ENCODE peak calls at places on chromosomes 1 and 21, in nine cellular contexts. A, E, X, C, G, Q, T, V and I are unnamed samples.

GRCh38 chr1:182279724-182280506 is 111.7 kb downstream of the GLUL start:
- DNase-seq in A (no peak), E (peak), X (no peak), C (no peak), G (peak), Q (no peak), T (peak), V (peak), I (no peak)

GRCh38 chr1:79353224-79353623 is 346.7 kb upstream of the ADGRL4 start:
- DNase-seq in A (peak), E (no peak), X (no peak), C (no peak), G (peak), Q (no peak), T (no peak), V (no peak), I (no peak)

GRCh38 chr1:149915429-149916192 is 2.0 kb downstream of the SV2A start:
- DNase-seq in A (no peak), E (no peak), X (peak), C (no peak), G (no peak), Q (no peak), T (no peak), V (no peak), I (no peak)

GRCh38 chr1:91583326-91583755 is 82.7 kb downstream of the CDC7 start:
- DNase-seq in A (peak), E (no peak), X (no peak), C (no peak), G (no peak), Q (no peak), T (no peak), V (no peak), I (peak)

GRCh38 chr1:179599623-179600249 is 8.1 kb downstream of the TDRD5 start:
- DNase-seq in A (peak), E (no peak), X (peak), C (no peak), G (no peak), Q (no peak), T (no peak), V (no peak), I (no peak)

GRCh38 chr1:202815120-202815519 is 4.4 kb downstream of the PCAT6 start:
- DNase-seq in A (peak), E (no peak), X (no peak), C (no peak), G (no peak), Q (no peak), T (no peak), V (no peak), I (no peak)

GRCh38 chr1:219174672-219175564 is 1.2 kb downstream of the LYPLAL1 start:
- DNase-seq in A (peak), E (no peak), X (peak), C (no peak), G (no peak), Q (no peak), T (no peak), V (no peak), I (no peak)

GRCh38 chr1:152392909-152393308 is 21.2 kb downstream of the CRNN start:
- DNase-seq in A (peak), E (no peak), X (no peak), C (no peak), G (no peak), Q (peak), T (no peak), V (no peak), I (no peak)

GRCh38 chr1:156948708-156949107 is 28.3 kb downstream of the LRRC71 start:
- DNase-seq in A (no peak), E (no peak), X (peak), C (no peak), G (no peak), Q (no peak), T (no peak), V (no peak), I (no peak)

GRCh38 chr1:154186177-154186576 is 5.7 kb downstream of the TPM3 start:
- DNase-seq in A (peak), E (peak), X (peak), C (no peak), G (peak), Q (peak), T (peak), V (no peak), I (peak)

GRCh38 chr1:22104865-22105437 is 37.9 kb downstream of the WNT4 start:
- DNase-seq in A (no peak), E (no peak), X (no peak), C (no peak), G (no peak), Q (peak), T (no peak), V (no peak), I (peak)

GRCh38 chr1:79790950-79791349 is 784.4 kb upstream of the ADGRL4 start:
- DNase-seq in A (no peak), E (no peak), X (no peak), C (no peak), G (no peak), Q (no peak), T (no peak), V (no peak), I (no peak)

GRCh38 chr1:20586939-20587638 is 1.8 kb upstream of the CDA start:
- DNase-seq in A (no peak), E (no peak), X (no peak), C (no peak), G (peak), Q (no peak), T (peak), V (no peak), I (no peak)

GRCh38 chr1:89451011-89451410 is 73.6 kb upstream of the LRRC8B start:
- DNase-seq in A (peak), E (no peak), X (no peak), C (no peak), G (no peak), Q (no peak), T (no peak), V (no peak), I (peak)

GRCh38 chr1:16206547-16207317 is 5.7 kb downstream of the ARHGEF19 start:
- DNase-seq in A (peak), E (peak), X (peak), C (peak), G (peak), Q (peak), T (peak), V (peak), I (peak)

GRCh38 chr1:78009836-78010235 is 5.1 kb downstream of the DNAJB4 start:
- DNase-seq in A (no peak), E (no peak), X (no peak), C (no peak), G (no peak), Q (no peak), T (no peak), V (no peak), I (no peak)

GRCh38 chr1:110053557-110054428 is 16.7 kb downstream of the ALX3 start:
- DNase-seq in A (peak), E (peak), X (peak), C (no peak), G (peak), Q (peak), T (peak), V (no peak), I (peak)

GRCh38 chr1:247089616-247090375 is 11.2 kb upstream of the ZNF670 start:
- DNase-seq in A (no peak), E (no peak), X (no peak), C (no peak), G (no peak), Q (no peak), T (no peak), V (no peak), I (no peak)

GRCh38 chr1:94974824-94975223 is 47.9 kb upstream of the CNN3 start:
- DNase-seq in A (peak), E (no peak), X (no peak), C (no peak), G (no peak), Q (no peak), T (no peak), V (no peak), I (no peak)

GRCh38 chr1:85198864-85199263 is 2.0 kb downstream of the SYDE2 start:
- DNase-seq in A (peak), E (no peak), X (no peak), C (no peak), G (no peak), Q (no peak), T (no peak), V (no peak), I (no peak)

GRCh38 chr1:246573481-246573880 is 7.2 kb downstream of the CNST start:
- DNase-seq in A (no peak), E (no peak), X (no peak), C (no peak), G (no peak), Q (no peak), T (no peak), V (no peak), I (no peak)

GRCh38 chr1:57532299-57532698 is 108.4 kb upstream of the DAB1 start:
- DNase-seq in A (no peak), E (no peak), X (no peak), C (no peak), G (no peak), Q (no peak), T (no peak), V (no peak), I (no peak)

GRCh38 chr1:207740224-207740623 is 11.6 kb upstream of the CD46 start:
- DNase-seq in A (peak), E (no peak), X (no peak), C (no peak), G (no peak), Q (no peak), T (no peak), V (no peak), I (no peak)

GRCh38 chr1:51324271-51325010 is 5.9 kb downstream of the TTC39A start:
- DNase-seq in A (no peak), E (no peak), X (no peak), C (no peak), G (no peak), Q (no peak), T (no peak), V (no peak), I (no peak)

GRCh38 chr1:45348966-45349677 is 8.9 kb upstream of the MUTYH start:
- DNase-seq in A (no peak), E (no peak), X (no peak), C (no peak), G (no peak), Q (no peak), T (no peak), V (no peak), I (no peak)

GRCh38 chr1:38476111-38476783 is 383.3 kb downstream of the RRAGC start:
- DNase-seq in A (no peak), E (no peak), X (no peak), C (no peak), G (no peak), Q (no peak), T (no peak), V (peak), I (no peak)

GRCh38 chr1:196779093-196779492 is 4.5 kb downstream of the CFHR3 start:
- DNase-seq in A (no peak), E (no peak), X (no peak), C (no peak), G (no peak), Q (no peak), T (no peak), V (no peak), I (no peak)

GRCh38 chr1:153362187-153362586 is 4.5 kb downstream of the S100A9 start:
- DNase-seq in A (no peak), E (no peak), X (no peak), C (no peak), G (no peak), Q (no peak), T (no peak), V (no peak), I (no peak)

GRCh38 chr1:119617751-119618691 is 30.0 kb downstream of the ZNF697 start:
- DNase-seq in A (no peak), E (peak), X (no peak), C (no peak), G (peak), Q (no peak), T (no peak), V (no peak), I (no peak)

GRCh38 chr21:41726058-41726558 is 40.7 kb downstream of the RIPK4 start:
- DNase-seq in A (no peak), E (no peak), X (no peak), C (no peak), G (no peak), Q (no peak), T (no peak), V (no peak), I (no peak)

GRCh38 chr1:212351588-212352362 is 62.9 kb downstream of the PACC1 start:
- DNase-seq in A (no peak), E (no peak), X (no peak), C (no peak), G (no peak), Q (no peak), T (no peak), V (no peak), I (no peak)
- H3K27ac ChIP-seq in A (no peak), E (no peak), X (no peak), C (no peak), G (no peak), Q (no peak), T (no peak), V (no peak), I (no peak)

GRCh38 chr1:2836333-2836970 is 35.0 kb upstream of the TTC34 start:
- DNase-seq in A (no peak), E (no peak), X (no peak), C (no peak), G (no peak), Q (no peak), T (no peak), V (no peak), I (no peak)

GRCh38 chr1:2837316-2837715 is 35.8 kb upstream of the TTC34 start:
- DNase-seq in A (no peak), E (no peak), X (no peak), C (no peak), G (no peak), Q (no peak), T (no peak), V (no peak), I (no peak)

GRCh38 chr1:2835650-2836159 is 34.2 kb upstream of the TTC34 start:
- DNase-seq in A (no peak), E (no peak), X (no peak), C (no peak), G (no peak), Q (no peak), T (no peak), V (no peak), I (no peak)

GRCh38 chr1:2837823-2838222 is 36.3 kb upstream of the TTC34 start:
- DNase-seq in A (no peak), E (no peak), X (no peak), C (no peak), G (no peak), Q (no peak), T (no peak), V (no peak), I (no peak)

GRCh38 chr1:2840036-2840809 is 38.7 kb upstream of the TTC34 start:
- DNase-seq in A (no peak), E (no peak), X (no peak), C (no peak), G (no peak), Q (peak), T (peak), V (no peak), I (peak)
- H3K27ac ChIP-seq in A (no peak), E (no peak), X (no peak), C (no peak), G (no peak), Q (peak), T (no peak), V (no peak), I (no peak)

GRCh38 chr21:40334159-40334558 is 466.9 kb downstream of the PCP4 start:
- DNase-seq in A (no peak), E (no peak), X (no peak), C (no peak), G (no peak), Q (no peak), T (no peak), V (no peak), I (no peak)

GRCh38 chr21:40340357-40340756 is 473.1 kb downstream of the PCP4 start:
- DNase-seq in A (no peak), E (no peak), X (no peak), C (no peak), G (no peak), Q (no peak), T (no peak), V (no peak), I (no peak)

GRCh38 chr21:40335689-40336088 is 468.5 kb downstream of the PCP4 start:
- DNase-seq in A (no peak), E (no peak), X (no peak), C (no peak), G (no peak), Q (no peak), T (no peak), V (no peak), I (no peak)

GRCh38 chr21:40337981-40338380 is 470.7 kb downstream of the PCP4 start:
- DNase-seq in A (no peak), E (no peak), X (no peak), C (no peak), G (no peak), Q (no peak), T (no peak), V (no peak), I (no peak)

DNA sequence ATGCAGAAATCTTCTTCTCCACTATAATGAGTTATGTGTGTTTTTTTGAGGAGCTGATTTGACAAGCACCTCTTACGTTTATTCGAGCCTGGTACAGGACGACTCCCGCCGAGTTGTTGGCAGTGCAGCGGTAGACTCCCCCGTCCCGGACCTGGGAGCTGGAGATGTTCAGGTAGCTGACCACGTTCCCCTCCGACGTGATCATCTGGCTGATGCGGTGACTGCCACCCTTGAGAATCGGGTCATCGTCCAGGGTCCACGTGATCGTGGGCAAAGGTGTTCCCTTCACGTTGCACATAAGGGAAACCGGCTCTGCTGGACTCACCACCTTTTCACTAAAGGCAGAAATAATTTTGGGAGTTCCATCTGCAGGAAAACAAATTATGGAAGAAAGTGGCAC is 471.8 kb downstream of the PCP4 start:
- DNase-seq in A (no peak), E (no peak), X (no peak), C (no peak), G (no peak), Q (no peak), T (no peak), V (no peak), I (no peak)
- H3K27ac ChIP-seq in A (no peak), E (no peak), X (no peak), C (no peak), G (no peak), Q (no peak), T (no peak), V (no peak), I (no peak)

GRCh38 chr1:81547912-81548303 is 252.8 kb upstream of the ADGRL2 start:
- DNase-seq in A (no peak), E (no peak), X (no peak), C (no peak), G (no peak), Q (no peak), T (no peak), V (no peak), I (no peak)
- H3K27ac ChIP-seq in A (no peak), E (no peak), X (no peak), C (no peak), G (no peak), Q (no peak), T (no peak), V (no peak), I (no peak)

DNA sequence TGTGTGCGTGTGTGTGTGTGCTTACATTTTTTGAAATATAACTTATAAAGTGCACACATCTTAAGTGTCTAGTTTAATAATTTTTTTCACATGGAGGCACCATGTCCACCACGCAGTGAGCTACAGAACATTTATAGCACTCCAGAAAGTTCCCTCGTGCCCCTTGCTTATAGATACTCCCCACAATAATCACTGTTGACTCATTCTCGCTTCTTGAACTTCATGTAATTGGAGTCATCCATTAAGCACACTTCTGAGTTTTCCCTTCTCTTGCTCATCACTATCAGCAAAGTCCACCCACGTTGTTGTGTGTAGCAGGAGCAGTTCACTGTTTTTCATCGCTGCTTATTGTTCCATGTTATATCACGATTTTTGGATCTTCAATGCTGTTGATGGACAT is 78.4 kb upstream of the DISP3 start:
- DNase-seq in A (no peak), E (no peak), X (no peak), C (no peak), G (no peak), Q (no peak), T (no peak), V (no peak), I (no peak)
- H3K27ac ChIP-seq in A (no peak), E (no peak), X (no peak), C (no peak), G (no peak), Q (no peak), T (no peak), V (no peak), I (no peak)

GRCh38 chr1:114901739-114902255 is 47.1 kb downstream of the SYCP1 start:
- DNase-seq in A (no peak), E (no peak), X (no peak), C (no peak), G (peak), Q (no peak), T (no peak), V (no peak), I (no peak)

DNA sequence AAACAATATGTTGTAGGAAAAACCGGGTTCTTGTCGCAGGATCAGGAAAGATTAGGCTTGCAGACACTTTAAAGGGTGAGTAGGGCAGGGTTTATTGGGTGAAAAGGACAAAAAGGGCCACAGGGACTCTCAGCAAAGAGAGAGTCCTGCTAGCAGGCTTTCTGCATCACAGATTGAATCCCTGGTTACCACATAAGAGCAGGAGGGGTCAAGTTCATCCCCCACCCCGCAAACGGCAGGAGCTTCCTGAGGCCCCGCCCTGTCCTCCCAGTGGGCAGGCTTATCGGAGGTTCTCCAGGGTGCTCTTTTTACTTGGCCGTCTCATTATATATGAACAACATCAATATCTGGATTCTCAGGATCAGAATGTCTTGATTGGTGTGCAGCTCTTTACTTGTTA is 47.7 kb downstream of the SYCP1 start:
- DNase-seq in A (no peak), E (no peak), X (no peak), C (no peak), G (no peak), Q (no peak), T (no peak), V (no peak), I (no peak)
- H3K27ac ChIP-seq in A (no peak), E (no peak), X (no peak), C (no peak), G (no peak), Q (no peak), T (no peak), V (no peak), I (no peak)

GRCh38 chr1:183822081-183822611 is 17.2 kb downstream of the RGL1 start:
- DNase-seq in A (peak), E (no peak), X (no peak), C (no peak), G (peak), Q (no peak), T (no peak), V (no peak), I (no peak)
- H3K27ac ChIP-seq in A (peak), E (peak), X (no peak), C (peak), G (no peak), Q (no peak), T (peak), V (peak), I (no peak)